ENCODE peak calls at places on chromosomes 6 and 20, in five cellular contexts. F, T, H, A and V are unnamed samples.

GRCh38 chr6:7172605-7173185 is 64.9 kb downstream of the RREB1 start:
- DNase-seq in F (no peak), T (no peak), H (peak; percentile 63), A (peak; percentile 71), V (peak; percentile 82)

GRCh38 chr6:106739387-106739786 is 110.0 kb downstream of the QRSL1 start:
- DNase-seq in F (no peak), T (no peak), H (no peak), A (peak; percentile 29), V (no peak)

GRCh38 chr6:26554669-26555504 is 16.7 kb downstream of the HMGN4 start:
- DNase-seq in F (peak; percentile 69), T (peak; percentile 89), H (peak; percentile 68), A (peak; percentile 69), V (peak; percentile 62)

GRCh38 chr6:48134246-48134645 is 23.2 kb upstream of the PTCHD4 start:
- DNase-seq in F (no peak), T (no peak), H (no peak), A (no peak), V (peak; percentile 42)

GRCh38 chr6:44022296-44022661 is 105.0 kb downstream of the MRPL14 start:
- DNase-seq in F (no peak), T (no peak), H (peak; percentile 39), A (peak; percentile 54), V (peak; percentile 64)

GRCh38 chr6:25980935-25981334 is 18.3 kb downstream of the TRIM38 start:
- DNase-seq in F (no peak), T (no peak), H (no peak), A (no peak), V (no peak)

GRCh38 chr6:165974817-165975216 is 192.8 kb downstream of the TBXT start:
- DNase-seq in F (no peak), T (no peak), H (no peak), A (no peak), V (no peak)

GRCh38 chr6:291697-292505 is at the start of gene DUSP22:
- DNase-seq in F (peak; percentile 80), T (peak; percentile 96), H (peak; percentile 77), A (peak; percentile 94), V (peak; percentile 83)

GRCh38 chr6:156853733-156854132 is 76.6 kb downstream of the ARID1B start:
- DNase-seq in F (no peak), T (no peak), H (no peak), A (no peak), V (no peak)

GRCh38 chr6:101502818-101503217 is 109.3 kb downstream of the GRIK2 start:
- DNase-seq in F (no peak), T (no peak), H (no peak), A (no peak), V (no peak)

GRCh38 chr6:99868074-99868702 is 125.8 kb downstream of the MCHR2 start:
- DNase-seq in F (peak; percentile 47), T (peak; percentile 71), H (peak; percentile 51), A (peak; percentile 84), V (peak; percentile 65)

GRCh38 chr20:63859166-63859699 is 2.1 kb upstream of the ABHD16B start:
- DNase-seq in F (no peak), T (no peak), H (no peak), A (no peak), V (no peak)

GRCh38 chr6:107153061-107153460 is 37.7 kb upstream of the BEND3 start:
- DNase-seq in F (no peak), T (no peak), H (peak; percentile 69), A (no peak), V (peak; percentile 51)

GRCh38 chr20:11067359-11067758 is 393.6 kb upstream of the JAG1 start:
- DNase-seq in F (no peak), T (no peak), H (no peak), A (peak; percentile 6), V (no peak)

GRCh38 chr6:104710543-104711335 is 149.0 kb downstream of the HACE1 start:
- DNase-seq in F (no peak), T (no peak), H (peak; percentile 6), A (no peak), V (no peak)

GRCh38 chr20:45235995-45236394 is 14.8 kb downstream of the SEMG2 start:
- DNase-seq in F (no peak), T (no peak), H (no peak), A (no peak), V (no peak)

GRCh38 chr6:155250701-155251381 is 13.0 kb upstream of the CLDN20 start:
- DNase-seq in F (peak; percentile 23), T (no peak), H (no peak), A (no peak), V (no peak)

GRCh38 chr20:49427751-49428518 is 54.5 kb downstream of the KCNB1 start:
- DNase-seq in F (no peak), T (no peak), H (no peak), A (no peak), V (no peak)

GRCh38 chr20:39108746-39109145 is 146.6 kb downstream of the DHX35 start:
- DNase-seq in F (peak; percentile 50), T (no peak), H (peak; percentile 27), A (peak; percentile 76), V (peak; percentile 45)

GRCh38 chr20:49866051-49866450 is 49.3 kb downstream of the SPATA2 start:
- DNase-seq in F (no peak), T (no peak), H (peak; percentile 75), A (peak; percentile 88), V (no peak)

GRCh38 chr6:170294813-170295518 is 4.1 kb upstream of the DLL1 start:
- DNase-seq in F (no peak), T (no peak), H (no peak), A (no peak), V (no peak)

GRCh38 chr6:73655341-73655917 is 1.6 kb upstream of the SLC17A5 start:
- DNase-seq in F (no peak), T (no peak), H (no peak), A (peak; percentile 13), V (no peak)

GRCh38 chr6:129359811-129360787 is 349.9 kb downstream of the ARHGAP18 start:
- DNase-seq in F (no peak), T (no peak), H (no peak), A (peak; percentile 7), V (no peak)

GRCh38 chr20:8131598-8132014 is 460 bp upstream of the PLCB1 start:
- DNase-seq in F (no peak), T (peak; percentile 61), H (peak; percentile 51), A (peak; percentile 70), V (peak; percentile 44)

GRCh38 chr20:8129211-8129986 is 2.7 kb upstream of the PLCB1 start:
- DNase-seq in F (peak; percentile 86), T (no peak), H (peak; percentile 88), A (no peak), V (peak; percentile 53)

GRCh38 chr20:8132632-8133587 is 844 bp downstream of the PLCB1 start:
- DNase-seq in F (no peak), T (no peak), H (no peak), A (peak; percentile 64), V (peak; percentile 40)

GRCh38 chr20:8132015-8132631 is at the start of gene PLCB1:
- DNase-seq in F (peak; percentile 86), T (peak; percentile 88), H (peak; percentile 78), A (peak; percentile 93), V (peak; percentile 72)

GRCh38 chr20:8130840-8131526 is 1.1 kb upstream of the PLCB1 start:
- DNase-seq in F (no peak), T (no peak), H (no peak), A (no peak), V (no peak)
- H3K9ac ChIP-seq in F (no peak overlapping the region), T (no peak overlapping the region), H (no peak overlapping the region), A (no peak overlapping the region), V (no peak overlapping the region)

GRCh38 chr6:164099535-164099982 is 685.0 kb downstream of the QKI start:
- DNase-seq in F (no peak), T (no peak), H (no peak), A (no peak), V (peak; percentile 31)

GRCh38 chr6:164095056-164095455 is 680.5 kb downstream of the QKI start:
- DNase-seq in F (no peak), T (no peak), H (no peak), A (no peak), V (peak; percentile 77)

GRCh38 chr6:164097056-164097455 is 682.5 kb downstream of the QKI start:
- DNase-seq in F (no peak), T (no peak), H (no peak), A (no peak), V (no peak)

GRCh38 chr6:164098857-164099534 is 684.5 kb downstream of the QKI start:
- DNase-seq in F (peak; percentile 14), T (no peak), H (no peak), A (no peak), V (peak; percentile 56)

DNA sequence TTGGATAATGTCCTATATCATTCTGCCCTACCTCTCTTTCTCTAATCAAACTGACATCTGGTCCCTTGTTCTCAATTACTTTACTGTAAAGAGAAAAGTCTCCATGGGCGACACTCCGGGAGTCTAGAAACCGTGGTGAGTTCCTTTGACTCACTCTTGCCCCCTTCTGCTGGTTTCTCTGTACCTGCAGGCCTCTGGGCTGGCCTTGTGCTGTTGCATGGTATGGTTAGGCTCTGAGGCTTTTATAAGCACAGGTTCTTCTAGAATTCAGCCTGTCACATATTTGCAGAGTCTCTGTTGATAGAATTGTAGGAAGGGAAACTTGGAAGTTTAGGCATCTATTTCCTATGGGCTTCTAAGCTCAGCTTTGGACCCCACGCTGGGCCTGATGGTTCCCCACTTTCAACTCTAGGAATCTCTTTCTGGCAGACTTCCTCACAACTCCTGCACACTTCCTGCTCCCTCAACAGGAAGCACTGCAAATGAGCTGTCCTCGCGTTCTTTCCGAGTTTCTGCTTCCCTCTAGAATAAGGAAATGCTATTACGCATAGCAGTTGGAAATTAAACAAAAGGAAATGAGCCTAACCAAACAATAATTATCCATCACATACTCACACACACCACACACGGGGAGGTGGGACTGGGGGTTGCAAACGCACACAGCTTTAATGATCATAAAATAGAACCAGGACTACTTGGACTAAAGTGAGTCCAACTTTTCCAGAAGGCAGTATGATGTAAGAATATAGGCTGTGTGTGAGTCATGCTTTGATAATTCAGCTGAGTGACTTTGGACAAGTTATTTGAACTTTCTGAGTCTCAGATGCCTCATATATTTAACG is 683.3 kb downstream of the QKI start:
- DNase-seq in F (no peak), T (no peak), H (peak; percentile 7), A (peak; percentile 40), V (peak; percentile 90)
- H3K4me2 ChIP-seq in F (no peak overlapping the region), T (no peak overlapping the region), H (no peak overlapping the region), A (no peak overlapping the region), V (no peak overlapping the region)

GRCh38 chr6:123454448-123454847 is 182.3 kb downstream of the TRDN start:
- DNase-seq in F (no peak), T (no peak), H (no peak), A (no peak), V (no peak)

GRCh38 chr6:123458218-123458617 is 178.5 kb downstream of the TRDN start:
- DNase-seq in F (no peak), T (no peak), H (no peak), A (no peak), V (no peak)

GRCh38 chr6:123462141-123462540 is 174.6 kb downstream of the TRDN start:
- DNase-seq in F (no peak), T (no peak), H (no peak), A (no peak), V (no peak)

DNA sequence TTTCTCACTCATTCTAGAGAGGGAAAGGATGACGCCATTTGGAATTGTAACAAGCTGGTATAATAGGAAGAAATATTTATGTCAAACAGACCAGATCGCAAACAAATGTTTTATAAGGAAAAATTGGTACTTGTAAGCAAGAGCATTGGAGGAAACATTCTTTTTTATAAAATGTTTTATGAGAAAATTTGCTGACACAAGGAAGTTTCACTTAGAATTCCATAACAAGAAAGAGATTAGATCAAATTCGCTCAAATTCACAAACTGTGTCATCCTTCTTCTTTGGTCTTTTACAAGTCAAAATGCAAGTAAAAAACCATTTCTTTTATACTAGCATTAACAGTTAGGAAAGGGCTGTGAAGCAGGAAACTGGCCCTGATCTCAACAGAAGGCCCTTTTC is 179.9 kb downstream of the TRDN start:
- DNase-seq in F (no peak), T (no peak), H (no peak), A (no peak), V (no peak)
- H2AFZ ChIP-seq in F (no peak overlapping the region), T (no peak overlapping the region), H (no peak overlapping the region), A (no peak overlapping the region), V (no peak overlapping the region)

GRCh38 chr6:3518356-3518841 is 61.5 kb upstream of the SLC22A23 start:
- DNase-seq in F (peak; percentile 44), T (no peak), H (peak; percentile 73), A (peak; percentile 97), V (peak; percentile 83)
- H3K9ac ChIP-seq in F (no peak overlapping the region), T (no peak overlapping the region), H (peak overlapping the region; percentile 19), A (peak overlapping the region; percentile 49), V (no peak overlapping the region)